ENCODE peak calls at places on chromosomes 4 and X, in eight cellular contexts. One of them, this sample, is unnamed.

GRCh38 chr4:186169942-186170802 is 21.2 kb upstream of the CYP4V2 start:
- DNase-seq in neural progenitor cell: no peak
- DNase-seq in tibial artery: no peak
- DNase-seq in fibroblast of mammary gland: no peak
- DNase-seq in Calu3: no peak
- DNase-seq in ovary: peak; percentile 11
- DNase-seq in sigmoid colon: no peak
- DNase-seq in glutamatergic neuron: no peak
- DNase-seq in this sample: no peak

GRCh38 chr4:113711883-113712662 is 49.5 kb downstream of the CAMK2D start:
- DNase-seq in neural progenitor cell: no peak
- DNase-seq in tibial artery: no peak
- DNase-seq in fibroblast of mammary gland: no peak
- DNase-seq in Calu3: no peak
- DNase-seq in ovary: no peak
- DNase-seq in sigmoid colon: no peak
- DNase-seq in glutamatergic neuron: no peak
- DNase-seq in this sample: no peak

GRCh38 chr4:129110931-129111330 is 15.0 kb downstream of the C4orf33 start:
- DNase-seq in neural progenitor cell: peak; percentile 64
- DNase-seq in tibial artery: no peak
- DNase-seq in fibroblast of mammary gland: no peak
- DNase-seq in Calu3: no peak
- DNase-seq in ovary: no peak
- DNase-seq in sigmoid colon: no peak
- DNase-seq in glutamatergic neuron: no peak
- DNase-seq in this sample: no peak

GRCh38 chr4:1198070-1198844 is 25.9 kb upstream of the SPON2 start:
- DNase-seq in neural progenitor cell: no peak
- DNase-seq in tibial artery: no peak
- DNase-seq in fibroblast of mammary gland: peak; percentile 90
- DNase-seq in Calu3: no peak
- DNase-seq in ovary: peak; percentile 36
- DNase-seq in sigmoid colon: peak; percentile 83
- DNase-seq in glutamatergic neuron: peak; percentile 50
- DNase-seq in this sample: no peak

GRCh38 chr4:8108261-8108660 is 50.4 kb downstream of the ABLIM2 start:
- DNase-seq in neural progenitor cell: no peak
- DNase-seq in tibial artery: no peak
- DNase-seq in fibroblast of mammary gland: no peak
- DNase-seq in Calu3: peak; percentile 49
- DNase-seq in ovary: no peak
- DNase-seq in sigmoid colon: no peak
- DNase-seq in glutamatergic neuron: no peak
- DNase-seq in this sample: no peak

GRCh38 chr4:130026185-130026584 is 930.2 kb downstream of the C4orf33 start:
- DNase-seq in neural progenitor cell: peak; percentile 90
- DNase-seq in tibial artery: no peak
- DNase-seq in fibroblast of mammary gland: no peak
- DNase-seq in Calu3: no peak
- DNase-seq in ovary: no peak
- DNase-seq in sigmoid colon: no peak
- DNase-seq in glutamatergic neuron: no peak
- DNase-seq in this sample: no peak

GRCh38 chrX:108516184-108516583 is 76.5 kb downstream of the COL4A5 start:
- DNase-seq in neural progenitor cell: no peak
- DNase-seq in tibial artery: no peak
- DNase-seq in fibroblast of mammary gland: peak; percentile 1
- DNase-seq in Calu3: no peak
- DNase-seq in ovary: no peak
- DNase-seq in sigmoid colon: no peak
- DNase-seq in glutamatergic neuron: no peak
- DNase-seq in this sample: no peak

GRCh38 chrX:147364896-147365295 is 546.8 kb upstream of the FMR1 start:
- DNase-seq in neural progenitor cell: no peak
- DNase-seq in tibial artery: no peak
- DNase-seq in fibroblast of mammary gland: no peak
- DNase-seq in Calu3: no peak
- DNase-seq in ovary: no peak
- DNase-seq in sigmoid colon: no peak
- DNase-seq in glutamatergic neuron: no peak
- DNase-seq in this sample: no peak

GRCh38 chr4:4418676-4419370 is 31.9 kb downstream of the NSG1 start:
- DNase-seq in neural progenitor cell: no peak
- DNase-seq in tibial artery: no peak
- DNase-seq in fibroblast of mammary gland: no peak
- DNase-seq in Calu3: no peak
- DNase-seq in ovary: no peak
- DNase-seq in sigmoid colon: no peak
- DNase-seq in glutamatergic neuron: no peak
- DNase-seq in this sample: no peak

GRCh38 chr4:153542835-153543234 is 76.7 kb downstream of the TMEM131L start:
- DNase-seq in neural progenitor cell: no peak
- DNase-seq in tibial artery: no peak
- DNase-seq in fibroblast of mammary gland: no peak
- DNase-seq in Calu3: no peak
- DNase-seq in ovary: no peak
- DNase-seq in sigmoid colon: no peak
- DNase-seq in glutamatergic neuron: no peak
- DNase-seq in this sample: no peak

GRCh38 chr4:153539058-153539826 is 73.1 kb downstream of the TMEM131L start:
- DNase-seq in neural progenitor cell: no peak
- DNase-seq in tibial artery: no peak
- DNase-seq in fibroblast of mammary gland: no peak
- DNase-seq in Calu3: no peak
- DNase-seq in ovary: no peak
- DNase-seq in sigmoid colon: no peak
- DNase-seq in glutamatergic neuron: no peak
- DNase-seq in this sample: no peak

GRCh38 chr4:153543351-153543750 is 77.2 kb downstream of the TMEM131L start:
- DNase-seq in neural progenitor cell: no peak
- DNase-seq in tibial artery: no peak
- DNase-seq in fibroblast of mammary gland: no peak
- DNase-seq in Calu3: no peak
- DNase-seq in ovary: no peak
- DNase-seq in sigmoid colon: no peak
- DNase-seq in glutamatergic neuron: no peak
- DNase-seq in this sample: no peak

GRCh38 chr4:153542131-153542530 is 76.0 kb downstream of the TMEM131L start:
- DNase-seq in neural progenitor cell: no peak
- DNase-seq in tibial artery: no peak
- DNase-seq in fibroblast of mammary gland: no peak
- DNase-seq in Calu3: no peak
- DNase-seq in ovary: no peak
- DNase-seq in sigmoid colon: no peak
- DNase-seq in glutamatergic neuron: no peak
- DNase-seq in this sample: no peak

GRCh38 chr4:153541426-153542096 is 75.4 kb downstream of the TMEM131L start:
- DNase-seq in neural progenitor cell: no peak
- DNase-seq in tibial artery: no peak
- DNase-seq in fibroblast of mammary gland: peak; percentile 92
- DNase-seq in Calu3: no peak
- DNase-seq in ovary: no peak
- DNase-seq in sigmoid colon: no peak
- DNase-seq in glutamatergic neuron: no peak
- DNase-seq in this sample: no peak
- TF ChIP-seq CTCF in neural progenitor cell: no peak
- TF ChIP-seq CTCF in tibial artery: no peak
- TF ChIP-seq CTCF in fibroblast of mammary gland: peak; percentile 17
- TF ChIP-seq CTCF in Calu3: no peak
- TF ChIP-seq CTCF in ovary: no peak
- TF ChIP-seq CTCF in sigmoid colon: no peak
- TF ChIP-seq CTCF in glutamatergic neuron: no peak
- TF ChIP-seq CTCF in this sample: no peak

GRCh38 chr4:36719425-36719824 is 438.0 kb downstream of the DTHD1 start:
- DNase-seq in neural progenitor cell: no peak
- DNase-seq in tibial artery: no peak
- DNase-seq in fibroblast of mammary gland: no peak
- DNase-seq in Calu3: no peak
- DNase-seq in ovary: no peak
- DNase-seq in sigmoid colon: no peak
- DNase-seq in glutamatergic neuron: no peak
- DNase-seq in this sample: no peak

GRCh38 chr4:36722986-36723385 is 441.6 kb downstream of the DTHD1 start:
- DNase-seq in neural progenitor cell: no peak
- DNase-seq in tibial artery: no peak
- DNase-seq in fibroblast of mammary gland: no peak
- DNase-seq in Calu3: no peak
- DNase-seq in ovary: no peak
- DNase-seq in sigmoid colon: no peak
- DNase-seq in glutamatergic neuron: no peak
- DNase-seq in this sample: no peak
- TF ChIP-seq CTCF in neural progenitor cell: no peak
- TF ChIP-seq CTCF in tibial artery: no peak
- TF ChIP-seq CTCF in fibroblast of mammary gland: no peak
- TF ChIP-seq CTCF in Calu3: no peak
- TF ChIP-seq CTCF in ovary: no peak
- TF ChIP-seq CTCF in sigmoid colon: no peak
- TF ChIP-seq CTCF in glutamatergic neuron: no peak
- TF ChIP-seq CTCF in this sample: no peak

DNA sequence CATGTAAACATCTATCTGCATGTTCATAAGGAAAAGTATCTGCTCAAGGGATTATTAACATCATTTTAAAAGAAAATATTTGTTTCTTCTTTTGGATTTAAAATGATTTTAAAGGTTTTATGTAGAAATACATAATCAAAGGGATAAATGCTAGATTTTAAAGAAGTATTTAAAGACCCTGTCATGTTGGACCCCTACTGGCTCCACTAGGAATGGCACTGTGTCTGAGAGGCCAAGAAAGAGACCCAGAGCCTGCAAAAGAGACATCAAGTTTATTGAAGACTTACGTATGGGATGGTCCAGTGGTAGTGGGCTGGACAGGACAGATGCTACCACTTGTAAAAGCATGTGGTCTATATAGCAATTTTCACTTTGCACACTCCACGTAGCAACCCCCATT is 78.7 kb upstream of the PCDH18 start:
- DNase-seq in neural progenitor cell: peak; percentile 35
- DNase-seq in tibial artery: no peak
- DNase-seq in fibroblast of mammary gland: peak; percentile 42
- DNase-seq in Calu3: peak; percentile 15
- DNase-seq in ovary: no peak
- DNase-seq in sigmoid colon: no peak
- DNase-seq in glutamatergic neuron: peak; percentile 34
- DNase-seq in this sample: no peak
- TF ChIP-seq CTCF in neural progenitor cell: peak; percentile 71
- TF ChIP-seq CTCF in tibial artery: no peak
- TF ChIP-seq CTCF in fibroblast of mammary gland: peak; percentile 62
- TF ChIP-seq CTCF in Calu3: peak; percentile 49
- TF ChIP-seq CTCF in ovary: no peak
- TF ChIP-seq CTCF in sigmoid colon: peak; percentile 19
- TF ChIP-seq CTCF in glutamatergic neuron: peak; percentile 79
- TF ChIP-seq CTCF in this sample: no peak

GRCh38 chr4:171573181-171573580 is 240.0 kb upstream of the GALNTL6 start:
- DNase-seq in neural progenitor cell: no peak
- DNase-seq in tibial artery: no peak
- DNase-seq in fibroblast of mammary gland: no peak
- DNase-seq in Calu3: no peak
- DNase-seq in ovary: no peak
- DNase-seq in sigmoid colon: no peak
- DNase-seq in glutamatergic neuron: no peak
- DNase-seq in this sample: no peak
- TF ChIP-seq CTCF in neural progenitor cell: no peak
- TF ChIP-seq CTCF in tibial artery: no peak
- TF ChIP-seq CTCF in fibroblast of mammary gland: no peak
- TF ChIP-seq CTCF in Calu3: no peak
- TF ChIP-seq CTCF in ovary: no peak
- TF ChIP-seq CTCF in sigmoid colon: no peak
- TF ChIP-seq CTCF in glutamatergic neuron: no peak
- TF ChIP-seq CTCF in this sample: no peak

GRCh38 chr4:107153956-107154355 is 117.8 kb upstream of the DKK2 start:
- DNase-seq in neural progenitor cell: no peak
- DNase-seq in tibial artery: no peak
- DNase-seq in fibroblast of mammary gland: no peak
- DNase-seq in Calu3: no peak
- DNase-seq in ovary: no peak
- DNase-seq in sigmoid colon: no peak
- DNase-seq in glutamatergic neuron: no peak
- DNase-seq in this sample: no peak

GRCh38 chr4:107155366-107155765 is 119.3 kb upstream of the DKK2 start:
- DNase-seq in neural progenitor cell: no peak
- DNase-seq in tibial artery: no peak
- DNase-seq in fibroblast of mammary gland: no peak
- DNase-seq in Calu3: no peak
- DNase-seq in ovary: no peak
- DNase-seq in sigmoid colon: no peak
- DNase-seq in glutamatergic neuron: no peak
- DNase-seq in this sample: no peak

GRCh38 chr4:107151173-107151572 is 115.1 kb upstream of the DKK2 start:
- DNase-seq in neural progenitor cell: no peak
- DNase-seq in tibial artery: no peak
- DNase-seq in fibroblast of mammary gland: no peak
- DNase-seq in Calu3: no peak
- DNase-seq in ovary: no peak
- DNase-seq in sigmoid colon: no peak
- DNase-seq in glutamatergic neuron: no peak
- DNase-seq in this sample: no peak

GRCh38 chr4:107156443-107156842 is 120.3 kb upstream of the DKK2 start:
- DNase-seq in neural progenitor cell: no peak
- DNase-seq in tibial artery: no peak
- DNase-seq in fibroblast of mammary gland: no peak
- DNase-seq in Calu3: no peak
- DNase-seq in ovary: no peak
- DNase-seq in sigmoid colon: no peak
- DNase-seq in glutamatergic neuron: no peak
- DNase-seq in this sample: no peak

DNA sequence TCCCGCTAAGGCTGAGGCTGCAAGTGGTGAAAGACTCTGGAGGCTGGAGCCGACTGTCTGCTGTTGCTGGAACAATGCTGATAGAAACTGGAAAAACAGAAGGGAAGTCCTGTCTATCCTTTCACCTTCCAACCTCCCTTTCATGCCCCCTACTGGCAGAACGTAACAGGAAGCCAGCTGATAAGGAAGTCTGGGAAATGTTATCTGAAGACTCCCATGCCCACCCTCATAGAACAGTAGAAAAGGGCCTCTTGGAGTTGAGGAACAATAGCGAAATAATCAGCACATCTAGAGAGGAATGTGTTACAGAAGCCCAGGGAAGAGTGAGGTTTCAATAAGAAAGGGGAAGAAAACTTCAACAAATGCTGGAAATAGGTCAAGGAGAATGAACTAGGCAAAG is 117.1 kb upstream of the DKK2 start:
- DNase-seq in neural progenitor cell: peak; percentile 67
- DNase-seq in tibial artery: no peak
- DNase-seq in fibroblast of mammary gland: peak; percentile 48
- DNase-seq in Calu3: no peak
- DNase-seq in ovary: no peak
- DNase-seq in sigmoid colon: no peak
- DNase-seq in glutamatergic neuron: peak; percentile 22
- DNase-seq in this sample: no peak
- TF ChIP-seq CTCF in neural progenitor cell: peak; percentile 58
- TF ChIP-seq CTCF in tibial artery: no peak
- TF ChIP-seq CTCF in fibroblast of mammary gland: peak; percentile 65
- TF ChIP-seq CTCF in Calu3: no peak
- TF ChIP-seq CTCF in ovary: no peak
- TF ChIP-seq CTCF in sigmoid colon: no peak
- TF ChIP-seq CTCF in glutamatergic neuron: peak; percentile 56
- TF ChIP-seq CTCF in this sample: peak; percentile 19